ENCODE peak calls at places on chromosomes 2 and 18, in eight cellular contexts. P is kidney, D is body of pancreas, K is tibial artery, M is fibroblast of lung, B is cardiac muscle cell, U is uterus, A is endodermal cell. J is an unnamed sample.

GRCh38 chr2:30232027-30232800 is 880 bp downstream of the LBH start:
- DNase-seq in B (peak), P (peak), K (peak), M (peak), A (peak), U (peak), D (peak), J (no peak)

GRCh38 chr18:985301-985700 is 80.6 kb downstream of the ADCYAP1 start:
- DNase-seq in D (no peak), P (no peak), U (no peak), M (no peak), B (no peak), A (peak), K (no peak), J (no peak)

GRCh38 chr2:143778981-143779380 is 649.8 kb downstream of the ARHGAP15 start:
- DNase-seq in K (no peak), M (no peak), A (peak), P (no peak), B (no peak), U (no peak), D (no peak), J (peak)

GRCh38 chr2:60556441-60556997 is 3.1 kb upstream of the BCL11A start:
- DNase-seq in M (no peak), A (peak), B (no peak), K (no peak), U (no peak), D (no peak), P (peak), J (no peak)

GRCh38 chr2:68387408-68388350 is 22.6 kb downstream of the PLEK start:
- DNase-seq in U (no peak), B (no peak), D (no peak), A (no peak), P (no peak), K (no peak), M (no peak), J (no peak)

GRCh38 chr18:6482198-6482977 is 67.7 kb upstream of the L3MBTL4 start:
- DNase-seq in D (peak), K (peak), P (peak), A (peak), M (peak), B (peak), U (peak), J (peak)

GRCh38 chr2:5719629-5720334 is 27.6 kb downstream of the SOX11 start:
- DNase-seq in D (no peak), A (no peak), P (no peak), M (no peak), B (no peak), K (no peak), U (no peak), J (no peak)

GRCh38 chr2:23595601-23596251 is 210.7 kb downstream of the KLHL29 start:
- DNase-seq in M (no peak), B (peak), K (peak), U (peak), D (peak), A (no peak), P (peak), J (no peak)

GRCh38 chr2:217142649-217143266 is 282.9 kb upstream of the TNP1 start:
- DNase-seq in A (peak), M (no peak), K (no peak), P (no peak), U (no peak), D (no peak), B (peak), J (peak)

GRCh38 chr2:33058716-33059451 is 112.1 kb downstream of the LTBP1 start:
- DNase-seq in U (no peak), K (no peak), M (no peak), D (no peak), A (no peak), P (no peak), B (no peak), J (no peak)

GRCh38 chr2:216572582-216573578 is 60.3 kb upstream of the IGFBP2 start:
- DNase-seq in A (no peak), U (peak), M (peak), K (peak), D (peak), P (peak), B (peak), J (no peak)

GRCh38 chr2:104656496-104657310 is 197.2 kb upstream of the POU3F3 start:
- DNase-seq in M (no peak), D (no peak), A (no peak), B (no peak), P (no peak), U (no peak), K (no peak), J (no peak)

GRCh38 chr2:217105733-217106649 is 246.1 kb upstream of the TNP1 start:
- DNase-seq in D (no peak), A (peak), B (peak), P (peak), U (no peak), K (peak), M (peak), J (peak)

GRCh38 chr2:118858485-118859156 is 11.2 kb upstream of the EN1 start:
- DNase-seq in P (no peak), U (no peak), M (no peak), A (peak), D (no peak), B (no peak), K (no peak), J (no peak)

GRCh38 chr2:28271231-28271913 is 121.3 kb upstream of the FOSL2 start:
- DNase-seq in K (no peak), D (no peak), U (no peak), P (no peak), B (no peak), M (no peak), A (no peak), J (no peak)

GRCh38 chr18:37019157-37019571 is 190.2 kb downstream of the KIAA1328 start:
- DNase-seq in U (no peak), K (no peak), D (peak), M (peak), B (peak), A (peak), P (no peak), J (peak)

GRCh38 chr18:34627138-34627920 is 82.8 kb upstream of the DTNA start:
- DNase-seq in M (no peak), A (no peak), B (no peak), U (no peak), P (no peak), D (no peak), K (no peak), J (no peak)

GRCh38 chr18:57864615-57865121 is 61.6 kb upstream of the ATP8B1 start:
- DNase-seq in P (no peak), M (no peak), B (no peak), A (no peak), K (no peak), D (no peak), U (no peak), J (peak)

GRCh38 chr2:106039634-106040033 is 154.5 kb downstream of the UXS1 start:
- DNase-seq in B (peak), U (no peak), D (no peak), K (peak), M (peak), P (no peak), A (no peak), J (no peak)

GRCh38 chr2:20430461-20431302 is 16.2 kb upstream of the RHOB start:
- DNase-seq in D (no peak), M (no peak), B (no peak), P (no peak), U (no peak), A (peak), K (peak), J (peak)

GRCh38 chr2:44358498-44358897 is 2.8 kb downstream of the PREPL start:
- DNase-seq in M (peak), K (no peak), A (no peak), P (no peak), B (peak), U (no peak), D (peak), J (peak)

GRCh38 chr2:20573611-20574422 is 77.1 kb downstream of the HS1BP3 start:
- DNase-seq in D (no peak), B (peak), U (peak), P (peak), K (no peak), A (no peak), M (peak), J (no peak)

GRCh38 chr2:86512034-86512433 is 51.2 kb downstream of the CHMP3 start:
- DNase-seq in B (no peak), K (no peak), D (no peak), A (no peak), P (no peak), M (no peak), U (no peak), J (peak)

GRCh38 chr2:46173636-46174253 is 123.5 kb upstream of the EPAS1 start:
- DNase-seq in K (no peak), U (no peak), D (no peak), M (no peak), P (peak), B (no peak), A (no peak), J (no peak)

GRCh38 chr2:73117441-73117840 is 4.7 kb upstream of the RAB11FIP5 start:
- DNase-seq in M (peak), D (no peak), B (no peak), U (no peak), K (peak), A (no peak), P (no peak), J (no peak)

GRCh38 chr18:21051615-21052014 is 60.0 kb downstream of the ROCK1 start:
- DNase-seq in P (no peak), A (no peak), U (no peak), B (peak), M (no peak), K (no peak), D (no peak), J (no peak)

GRCh38 chr2:63503818-63504217 is 84.5 kb downstream of the WDPCP start:
- DNase-seq in P (no peak), K (no peak), U (no peak), B (no peak), A (no peak), D (no peak), M (no peak), J (no peak)

GRCh38 chr18:24300703-24301102 is 96.9 kb downstream of the OSBPL1A start:
- DNase-seq in U (no peak), K (no peak), A (no peak), M (no peak), D (no peak), B (no peak), P (no peak), J (peak)

GRCh38 chr2:164252568-164253287 is 368.6 kb downstream of the GRB14 start:
- DNase-seq in U (no peak), K (no peak), M (no peak), A (no peak), D (no peak), B (no peak), P (no peak), J (no peak)

GRCh38 chr2:71596011-71596410 is 142.7 kb downstream of the DYSF start:
- DNase-seq in B (no peak), D (no peak), A (no peak), K (no peak), M (no peak), P (no peak), U (no peak), J (no peak)

GRCh38 chr18:13403786-13404549 is 185.4 kb downstream of the LDLRAD4 start:
- DNase-seq in M (no peak), D (no peak), B (no peak), U (no peak), P (no peak), K (no peak), A (no peak), J (no peak)

GRCh38 chr2:96977631-96978195 is 8.7 kb downstream of the FAM178B start:
- DNase-seq in U (no peak), M (peak), B (peak), K (no peak), A (no peak), D (no peak), P (no peak), J (peak)

GRCh38 chr18:29154758-29155725 is 978.1 kb upstream of the CDH2 start:
- DNase-seq in D (peak), K (no peak), B (peak), M (peak), A (no peak), U (no peak), P (no peak), J (peak)

GRCh38 chr18:50947899-50948298 is 19.9 kb upstream of the ELAC1 start:
- DNase-seq in D (no peak), K (no peak), U (no peak), M (peak), B (peak), A (no peak), P (no peak), J (peak)

GRCh38 chr2:148876589-148877402 is 1.8 kb downstream of the KIF5C start:
- DNase-seq in U (no peak), K (peak), D (peak), P (peak), M (no peak), A (peak), B (no peak), J (no peak)

GRCh38 chr18:48835119-48835518 is 115.6 kb downstream of the SMAD7 start:
- DNase-seq in P (peak), M (no peak), U (no peak), B (no peak), K (no peak), D (no peak), A (peak), J (no peak)

GRCh38 chr2:203498161-203498560 is 36.9 kb downstream of the RAPH1 start:
- DNase-seq in A (no peak), M (peak), K (no peak), D (no peak), U (no peak), P (no peak), B (peak), J (peak)

DNA sequence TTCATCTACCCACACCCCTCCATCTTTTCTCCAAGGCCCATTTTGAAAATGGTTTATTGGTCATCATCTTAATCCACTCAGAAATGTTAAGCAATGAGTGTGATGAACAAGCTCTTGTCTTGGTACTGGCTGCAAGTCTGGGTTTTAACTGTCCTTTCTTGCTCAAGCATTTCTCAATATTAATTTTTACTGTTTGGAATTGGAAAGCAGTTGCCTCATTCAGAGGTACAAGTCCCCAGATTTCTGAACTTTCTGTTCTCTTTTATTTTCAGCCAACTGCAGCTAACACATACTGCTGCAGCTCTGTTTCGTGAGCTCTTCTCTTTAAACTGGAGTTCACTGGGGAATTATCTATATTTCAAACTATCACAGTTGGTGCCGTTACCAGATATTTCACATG is 99.4 kb upstream of the TEX51 start:
- DNase-seq in A (no peak), U (no peak), M (no peak), B (no peak), D (no peak), P (no peak), K (no peak), J (no peak)
- H3K4me3 ChIP-seq in A (no peak), U (no peak), M (no peak), B (no peak), D (no peak), P (no peak), K (no peak), J (no peak)

DNA sequence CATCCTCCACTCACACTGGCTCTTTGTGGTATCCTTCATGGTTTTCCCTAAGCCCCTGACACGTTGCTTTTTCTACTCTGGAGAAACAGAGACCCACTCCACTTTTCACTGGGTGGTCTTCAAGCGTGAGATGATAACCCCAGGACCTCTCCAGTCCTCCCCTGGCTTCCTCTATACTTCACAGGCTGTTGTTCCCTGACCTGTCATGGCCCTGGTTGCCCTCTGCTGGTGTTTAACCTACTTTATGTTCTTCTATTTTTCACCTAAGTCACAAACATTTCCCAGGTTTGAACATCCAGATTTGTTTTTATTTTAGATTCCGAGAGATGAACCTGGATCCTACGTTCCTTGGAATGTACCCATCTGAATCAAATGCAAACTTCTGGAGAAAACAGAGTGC is 84.5 kb downstream of the AOX1 start:
- DNase-seq in B (no peak), D (no peak), A (no peak), K (no peak), U (no peak), P (no peak), M (no peak), J (no peak)
- TF ChIP-seq CTCF in B (no peak), D (no peak), A (peak), K (no peak), U (no peak), P (no peak), M (no peak), J (no peak)

DNA sequence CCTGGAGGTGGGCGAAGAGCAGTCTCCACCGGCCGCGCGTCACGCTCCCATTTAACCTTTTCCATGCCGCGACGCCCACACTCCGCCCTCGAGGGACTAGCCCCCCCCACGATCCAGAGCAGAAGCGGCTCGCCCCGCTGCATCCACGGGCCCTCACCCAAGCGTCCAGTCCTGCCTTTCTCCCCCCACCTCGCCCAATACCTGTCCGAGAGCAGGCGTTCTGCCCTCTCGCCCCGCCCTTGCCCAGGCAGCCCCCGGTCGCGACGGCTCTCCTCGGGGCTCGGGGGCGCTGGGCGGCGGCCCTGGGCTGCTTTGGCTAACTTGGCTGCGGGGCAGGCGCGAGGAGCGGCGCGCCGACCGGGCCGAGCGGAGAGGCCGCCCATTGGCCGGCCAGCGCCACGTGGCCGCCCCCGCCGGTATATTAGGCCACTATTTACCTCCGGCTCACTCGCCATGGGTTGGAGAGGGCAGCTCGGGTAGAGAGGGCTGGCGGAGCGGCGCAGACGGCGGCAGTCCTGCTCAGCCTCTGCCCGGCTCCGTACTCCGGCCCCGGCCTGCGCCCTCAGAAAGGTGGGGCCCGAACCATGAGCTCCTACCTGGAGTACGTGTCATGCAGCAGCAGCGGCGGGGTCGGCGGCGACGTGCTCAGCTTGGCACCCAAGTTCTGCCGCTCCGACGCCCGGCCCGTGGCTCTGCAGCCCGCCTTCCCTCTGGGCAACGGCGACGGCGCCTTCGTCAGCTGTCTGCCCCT is at the start of gene HOXD1:
- DNase-seq in B (no peak), K (no peak), U (peak), M (no peak), D (peak), A (peak), P (peak), J (peak)
- H3K4me3 ChIP-seq in B (peak), K (peak), U (peak), M (peak), D (peak), A (peak), P (peak), J (peak)

GRCh38 chr18:5456577-5457466 is 87.0 kb downstream of the EPB41L3 start:
- DNase-seq in B (peak), M (peak), P (peak), A (peak), K (no peak), D (no peak), U (peak), J (no peak)
- TF ChIP-seq CTCF in B (peak), M (peak), P (peak), A (peak), K (peak), D (no peak), U (peak), J (no peak)

GRCh38 chr18:23169683-23170082 is 34.4 kb downstream of the CABLES1 start:
- DNase-seq in A (peak), B (no peak), D (no peak), U (no peak), K (no peak), M (no peak), P (no peak), J (no peak)
- H3K4me3 ChIP-seq in A (no peak), B (no peak), D (no peak), U (no peak), K (no peak), M (no peak), P (no peak), J (no peak)

DNA sequence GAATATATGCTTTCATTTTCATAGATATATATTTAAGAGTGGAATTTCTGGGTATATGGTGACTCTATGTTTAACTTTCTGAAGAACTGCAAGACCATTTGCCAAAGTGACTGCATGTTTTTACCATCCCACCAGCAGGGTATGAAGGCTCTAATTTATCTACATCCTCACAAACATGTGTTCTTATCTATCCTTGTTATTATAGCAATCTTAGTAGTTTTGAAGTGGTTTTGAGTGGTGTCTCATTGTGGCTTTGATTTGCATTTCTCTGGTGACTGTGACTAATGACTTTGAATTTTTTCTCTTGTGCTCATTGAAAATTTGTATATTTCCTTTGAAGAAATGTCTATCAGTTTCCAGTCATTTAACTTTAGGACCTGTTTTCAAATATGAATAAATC is 310.2 kb upstream of the NRP2 start:
- DNase-seq in M (peak), P (no peak), B (peak), K (no peak), D (no peak), U (no peak), A (no peak), J (no peak)
- TF ChIP-seq CTCF in M (no peak), P (no peak), B (no peak), K (no peak), D (no peak), U (no peak), A (no peak), J (no peak)

GRCh38 chr2:40680547-40680946 is 228.7 kb upstream of the SLC8A1 start:
- DNase-seq in A (no peak), D (no peak), M (peak), U (no peak), K (no peak), P (no peak), B (no peak), J (no peak)
- H3K4me3 ChIP-seq in A (no peak), D (no peak), M (peak), U (peak), K (peak), P (no peak), B (no peak), J (no peak)

GRCh38 chr2:111135910-111136297 is 15.2 kb downstream of the BCL2L11 start:
- DNase-seq in D (peak), B (peak), M (peak), P (peak), K (no peak), U (peak), A (peak), J (no peak)
- TF ChIP-seq CTCF in D (no peak), B (peak), M (peak), P (no peak), K (no peak), U (no peak), A (peak), J (no peak)

J was measured in epithelial cell of esophagus.